ENCODE peak calls at places on chromosomes 5 and 9, in seven cellular contexts. R is esophagus squamous epithelium; T is H54; E is NCI-H1694 treated with DMSO at 0.1 percent for 48 hours; G is activated CD4-positive, alpha-beta memory T cell treated with anti-CD3 and anti-CD28 coated beads for 36 hours; K is heart right ventricle; O is EH. F is an unnamed sample.

GRCh38 chr5:98880151-98880550 is 48.7 kb downstream of the CHD1 start:
- DNase-seq in R (no peak), T (no peak), E (no peak), G (peak), K (no peak), O (no peak), F (peak)

GRCh38 chr9:106830527-106831140 is 32.3 kb upstream of the ZNF462 start:
- DNase-seq in R (no peak), T (no peak), E (no peak), G (no peak), K (peak), O (no peak), F (no peak)

GRCh38 chr9:4666042-4666699 is at the start of gene SPATA6L:
- DNase-seq in R (no peak), T (peak), E (peak), G (peak), K (peak), O (peak), F (peak)

GRCh38 chr9:13267743-13268142 is 11.7 kb downstream of the MPDZ start:
- DNase-seq in R (no peak), T (no peak), E (no peak), G (no peak), K (peak), O (peak), F (no peak)

GRCh38 chr9:135077497-135078200 is 9.8 kb upstream of the OLFM1 start:
- DNase-seq in R (no peak), T (peak), E (peak), G (peak), K (no peak), O (peak), F (peak)

GRCh38 chr9:93304574-93305496 is 120.9 kb downstream of the WNK2 start:
- DNase-seq in R (no peak), T (peak), E (peak), G (peak), K (peak), O (peak), F (peak)

GRCh38 chr5:59161206-59162105 is 578.6 kb downstream of the RAB3C start:
- DNase-seq in R (no peak), T (no peak), E (no peak), G (no peak), K (no peak), O (no peak), F (no peak)

GRCh38 chr5:111158105-111158744 is 66.0 kb upstream of the CAMK4 start:
- DNase-seq in R (no peak), T (peak), E (peak), G (peak), K (peak), O (peak), F (peak)

GRCh38 chr9:130143974-130144373 is 28.2 kb upstream of the NCS1 start:
- DNase-seq in R (no peak), T (no peak), E (no peak), G (no peak), K (peak), O (peak), F (peak)

GRCh38 chr9:98315551-98316060 is 60.2 kb upstream of the TBC1D2 start:
- DNase-seq in R (peak), T (peak), E (peak), G (peak), K (peak), O (peak), F (peak)

GRCh38 chr5:569868-570361 is 42.2 kb upstream of the CEP72 start:
- DNase-seq in R (no peak), T (no peak), E (no peak), G (peak), K (no peak), O (no peak), F (no peak)

GRCh38 chr5:20575515-20575914 is 587.5 kb upstream of the CDH18 start:
- DNase-seq in R (no peak), T (no peak), E (no peak), G (no peak), K (no peak), O (no peak), F (no peak)

GRCh38 chr5:173045481-173045880 is 10.7 kb upstream of the CREBRF start:
- DNase-seq in R (no peak), T (no peak), E (no peak), G (no peak), K (no peak), O (no peak), F (no peak)

GRCh38 chr5:119220576-119221197 is 135.1 kb upstream of the TNFAIP8 start:
- DNase-seq in R (no peak), T (no peak), E (no peak), G (no peak), K (no peak), O (peak), F (no peak)

GRCh38 chr9:708556-709432 is 132.7 kb upstream of the DMRT1 start:
- DNase-seq in R (no peak), T (no peak), E (no peak), G (no peak), K (no peak), O (no peak), F (no peak)

GRCh38 chr5:124720589-124720988 is 25.9 kb downstream of the ZNF608 start:
- DNase-seq in R (no peak), T (no peak), E (no peak), G (no peak), K (no peak), O (no peak), F (no peak)

GRCh38 chr5:95711501-95712346 is 19.4 kb upstream of the RHOBTB3 start:
- DNase-seq in R (no peak), T (no peak), E (no peak), G (no peak), K (no peak), O (no peak), F (no peak)

GRCh38 chr5:32388429-32389111 is 56.0 kb downstream of the ZFR start:
- DNase-seq in R (no peak), T (no peak), E (no peak), G (no peak), K (no peak), O (peak), F (no peak)

GRCh38 chr9:101629624-101630023 is 34.9 kb upstream of the PPP3R2 start:
- DNase-seq in R (no peak), T (no peak), E (no peak), G (no peak), K (no peak), O (no peak), F (no peak)

F was measured in activated CD8-positive, alpha-beta T cell treated with anti-CD3 and anti-CD28 coated beads for 36 hours.